ENCODE peak calls at places on chromosomes 11 and 22, in seven cellular contexts. S is adipocyte, C is HFF-Myc, K is astrocyte of the cerebellum, M is fibroblast of the aortic adventitia, G is astrocyte, Q is Caco-2. I is an unnamed sample.

GRCh38 chr11:71433648-71434450 is 14.3 kb downstream of the DHCR7 start:
- DNase-seq in Q (peak), K (no peak), M (peak), G (no peak), C (no peak), S (peak), I (no peak)

GRCh38 chr22:31561970-31562369 is 65.6 kb downstream of the SFI1 start:
- DNase-seq in C (no peak), G (no peak), S (no peak), K (no peak), Q (no peak), M (no peak), I (no peak)

GRCh38 chr11:68311155-68312116 is 955 bp upstream of the LRP5 start:
- DNase-seq in S (no peak), K (no peak), G (no peak), Q (peak), M (no peak), C (no peak), I (no peak)

GRCh38 chr11:12764187-12764914 is 90.1 kb downstream of the TEAD1 start:
- DNase-seq in C (no peak), S (no peak), M (no peak), Q (no peak), G (no peak), K (no peak), I (no peak)

GRCh38 chr22:39185601-39186012 is 33.1 kb upstream of the CBX7 start:
- DNase-seq in K (no peak), M (peak), C (no peak), Q (no peak), S (no peak), G (no peak), I (peak)

GRCh38 chr22:30245985-30246901 is at the start of gene LIF:
- DNase-seq in M (peak), K (no peak), Q (no peak), S (peak), C (no peak), G (peak), I (no peak)

GRCh38 chr22:39634530-39635399 is 64.2 kb downstream of the CACNA1I start:
- DNase-seq in C (peak), G (peak), M (peak), S (peak), Q (no peak), K (peak), I (peak)

GRCh38 chr11:119481021-119481666 is 58.2 kb upstream of the THY1 start:
- DNase-seq in Q (peak), S (peak), K (peak), M (peak), G (peak), C (peak), I (peak)

GRCh38 chr11:86592659-86593451 is 79.6 kb downstream of the ME3 start:
- DNase-seq in K (peak), Q (peak), C (peak), M (peak), S (peak), G (peak), I (no peak)

GRCh38 chr11:73203322-73203721 is 14.8 kb upstream of the P2RY2 start:
- DNase-seq in K (no peak), G (no peak), M (no peak), C (no peak), Q (peak), S (no peak), I (no peak)

GRCh38 chr22:23088199-23088604 is 17.9 kb downstream of the GNAZ start:
- DNase-seq in G (no peak), S (no peak), Q (no peak), C (no peak), K (no peak), M (no peak), I (no peak)

GRCh38 chr11:46541593-46542371 is 52.0 kb downstream of the AMBRA1 start:
- DNase-seq in M (no peak), K (no peak), C (no peak), G (no peak), S (no peak), Q (no peak), I (no peak)

GRCh38 chr11:31369348-31370329 is at the start of the genes DCDC1 and DNAJC24:
- DNase-seq in Q (peak), M (peak), C (peak), G (peak), S (peak), K (peak), I (peak)

GRCh38 chr11:75557649-75558494 is 4.2 kb upstream of the SERPINH1 start:
- DNase-seq in M (peak), G (peak), S (peak), Q (no peak), K (peak), C (peak), I (peak)

GRCh38 chr22:16932577-16932976 is 75.4 kb downstream of the GAB4 start:
- DNase-seq in S (no peak), M (no peak), Q (no peak), C (no peak), G (no peak), K (no peak), I (no peak)

GRCh38 chr22:48118654-48119053 is 1356.2 kb downstream of the TBC1D22A start:
- DNase-seq in M (no peak), S (no peak), K (no peak), G (no peak), Q (no peak), C (no peak), I (no peak)

GRCh38 chr22:49026476-49027121 is 801.1 kb downstream of the BRD1 start:
- DNase-seq in K (no peak), M (no peak), S (no peak), G (no peak), C (no peak), Q (no peak), I (no peak)

GRCh38 chr11:70399681-70400112 is 1.4 kb downstream of the CTTN start:
- DNase-seq in M (peak), G (peak), K (peak), S (peak), Q (peak), C (peak), I (peak)

GRCh38 chr11:18703001-18703763 is 4.6 kb downstream of the TMEM86A start:
- DNase-seq in G (no peak), M (no peak), S (no peak), K (no peak), C (no peak), Q (no peak), I (no peak)

GRCh38 chr11:134045799-134046635 is 22.9 kb upstream of the JAM3 start:
- DNase-seq in Q (no peak), K (no peak), M (no peak), G (no peak), S (no peak), C (no peak), I (no peak)

GRCh38 chr11:113087716-113088115 is 126.5 kb downstream of the NCAM1 start:
- DNase-seq in K (no peak), Q (no peak), S (no peak), G (no peak), C (no peak), M (no peak), I (no peak)

GRCh38 chr11:17564687-17565042 is 17.6 kb downstream of the OTOG start:
- DNase-seq in C (no peak), Q (no peak), S (no peak), K (no peak), G (no peak), M (no peak), I (no peak)

GRCh38 chr11:134276396-134277175 is 407 bp downstream of the GLB1L3 start:
- DNase-seq in M (no peak), S (no peak), Q (no peak), G (no peak), C (no peak), K (no peak), I (no peak)

GRCh38 chr11:60844045-60844869 is 2.3 kb downstream of the CCDC86 start:
- DNase-seq in S (no peak), Q (no peak), M (peak), K (no peak), G (peak), C (no peak), I (no peak)

GRCh38 chr22:29359469-29359868 is 28.9 kb downstream of the AP1B1 start:
- DNase-seq in Q (peak), M (peak), C (no peak), S (peak), K (peak), G (peak), I (no peak)

GRCh38 chr11:46577058-46577457 is 16.8 kb downstream of the AMBRA1 start:
- DNase-seq in C (no peak), K (no peak), M (no peak), G (no peak), Q (no peak), S (no peak), I (no peak)

GRCh38 chr11:35390737-35391682 is 28.3 kb downstream of the SLC1A2 start:
- DNase-seq in C (no peak), S (peak), G (peak), Q (no peak), K (peak), M (peak), I (no peak)

GRCh38 chr22:40256501-40256900 is 78.8 kb downstream of the TNRC6B start:
- DNase-seq in K (no peak), M (no peak), C (no peak), G (no peak), S (no peak), Q (no peak), I (no peak)

GRCh38 chr22:49701380-49702067 is 126.1 kb downstream of the BRD1 start:
- DNase-seq in M (no peak), G (no peak), Q (no peak), K (no peak), S (no peak), C (no peak), I (no peak)

GRCh38 chr11:75576445-75577049 is 14.5 kb downstream of the SERPINH1 start:
- DNase-seq in Q (peak), S (peak), M (peak), G (peak), C (no peak), K (peak), I (no peak)

GRCh38 chr11:119990306-119991021 is 147.4 kb downstream of the TRIM29 start:
- DNase-seq in S (no peak), M (peak), G (no peak), Q (no peak), K (no peak), C (peak), I (no peak)

GRCh38 chr11:66489636-66490035 is 9.4 kb downstream of the DPP3 start:
- DNase-seq in G (no peak), M (no peak), S (no peak), Q (no peak), K (no peak), C (no peak), I (no peak)
- H3K4me3 ChIP-seq in G (no peak), M (no peak), S (no peak), Q (no peak), K (no peak), C (no peak), I (no peak)

DNA sequence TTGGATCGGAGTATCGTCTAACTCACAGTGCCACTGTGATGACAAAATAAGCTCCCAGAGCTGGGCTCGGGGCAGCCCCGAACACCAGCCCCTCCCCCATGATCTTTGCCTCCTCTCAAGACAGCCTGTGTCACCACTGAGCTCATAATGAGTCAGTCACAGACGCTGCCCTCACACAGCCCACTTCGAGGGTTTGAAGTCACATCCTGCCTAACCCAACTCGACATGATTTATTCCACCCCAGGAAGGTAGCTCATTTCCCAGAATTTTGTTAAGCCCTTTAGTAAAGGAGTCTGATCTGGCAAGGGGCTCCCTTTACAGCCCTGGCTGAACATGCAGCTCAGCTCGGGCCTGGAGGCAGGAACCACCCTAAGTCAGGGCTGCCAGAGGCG is 22.8 kb downstream of the MYH9 start:
- DNase-seq in G (peak), S (peak), M (peak), Q (no peak), C (peak), K (peak), I (peak)
- H3K4me3 ChIP-seq in G (no peak), S (no peak), M (no peak), Q (no peak), C (no peak), K (no peak), I (no peak)

DNA sequence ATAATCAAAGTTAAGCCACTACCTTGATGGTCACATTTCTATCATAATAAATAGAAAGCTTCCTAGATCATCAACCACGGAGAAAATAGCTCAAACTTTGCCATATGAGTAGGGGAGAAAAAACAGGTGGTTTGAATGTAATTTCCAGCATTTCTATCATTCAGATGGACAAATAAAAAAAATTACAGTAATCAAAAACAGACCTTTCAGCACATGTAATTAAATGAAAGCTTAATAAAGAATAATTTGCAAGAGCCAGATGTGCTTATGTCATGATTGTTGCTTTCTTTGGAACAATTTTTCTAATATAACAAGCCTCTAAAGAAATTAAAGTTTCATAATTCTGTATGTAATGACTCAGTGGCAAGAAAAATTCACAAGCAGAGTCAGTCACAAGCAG is 297.0 kb downstream of the SOX6 start:
- DNase-seq in S (no peak), K (no peak), G (no peak), M (no peak), Q (no peak), C (no peak), I (peak)
- H3K4me3 ChIP-seq in S (no peak), K (no peak), G (no peak), M (no peak), Q (no peak), C (no peak), I (no peak)

DNA sequence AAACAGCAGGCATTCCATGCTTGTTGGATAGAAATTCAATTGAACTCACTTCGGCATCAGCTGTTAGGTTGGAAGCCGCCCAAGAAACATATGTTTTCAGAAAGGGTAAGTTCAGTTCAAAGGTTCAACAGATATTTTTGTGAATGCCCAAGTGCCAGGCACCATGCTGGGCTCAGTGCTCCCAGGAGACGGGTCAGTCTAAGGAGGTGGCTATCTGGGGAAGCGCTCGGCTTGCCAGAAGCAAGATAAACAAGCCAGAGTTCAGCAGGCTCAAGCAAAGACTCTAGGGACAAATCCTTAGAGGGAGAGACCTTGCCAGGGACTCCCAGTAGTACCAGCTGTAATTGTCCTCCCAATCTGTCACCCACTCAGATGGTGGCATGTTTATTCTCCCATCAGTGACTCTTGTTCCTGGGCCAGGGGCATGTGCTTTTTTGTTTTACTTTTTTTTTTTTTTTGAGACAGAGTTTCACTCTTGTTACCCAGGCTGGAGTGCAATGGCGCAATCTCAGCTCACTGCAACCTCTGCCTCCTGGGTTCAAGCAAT is 64.5 kb upstream of the LARGE1 start:
- DNase-seq in K (no peak), Q (no peak), G (no peak), S (no peak), C (no peak), M (no peak), I (no peak)
- H3K4me3 ChIP-seq in K (no peak), Q (no peak), G (no peak), S (no peak), C (no peak), M (no peak), I (no peak)

GRCh38 chr11:128890216-128890542 is 977 bp upstream of the KCNJ5 start:
- DNase-seq in S (no peak), C (no peak), K (no peak), Q (no peak), G (no peak), M (no peak), I (no peak)

GRCh38 chr11:128892866-128893565 is 1.9 kb downstream of the KCNJ5 start:
- DNase-seq in M (no peak), Q (no peak), C (no peak), S (no peak), G (no peak), K (no peak), I (no peak)

GRCh38 chr11:128890543-128891409 is at the start of gene KCNJ5:
- DNase-seq in Q (no peak), S (peak), M (peak), C (no peak), K (no peak), G (no peak), I (no peak)

GRCh38 chr11:128891410-128891861 is 280 bp downstream of the KCNJ5 start:
- DNase-seq in M (no peak), G (no peak), Q (no peak), K (no peak), C (no peak), S (no peak), I (no peak)

DNA sequence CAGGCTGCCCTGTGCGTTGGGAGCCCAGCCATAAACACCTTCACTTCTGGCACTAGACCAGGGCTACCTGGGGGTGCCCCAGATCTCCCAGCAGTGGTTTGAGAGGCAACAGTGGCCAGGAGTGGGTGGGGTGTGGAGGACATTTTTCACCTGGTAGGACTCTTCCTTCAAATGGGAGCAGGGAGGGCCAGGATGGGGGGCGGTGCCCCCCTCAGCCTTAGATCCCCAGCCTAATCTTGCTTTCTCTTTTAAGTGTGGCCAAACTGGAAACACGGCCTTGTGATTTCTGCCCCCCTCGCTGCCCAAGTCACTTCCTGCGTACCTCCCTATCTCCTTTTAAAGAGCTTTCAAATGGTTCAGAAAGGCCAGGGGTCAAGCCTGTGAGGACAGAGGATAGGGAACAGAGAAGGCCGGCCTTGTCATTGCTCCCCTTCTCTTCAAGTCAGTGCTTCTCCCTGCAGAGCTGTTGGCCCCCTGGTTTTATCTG is 799 bp downstream of the KCNJ5 start:
- DNase-seq in C (no peak), Q (no peak), M (no peak), G (no peak), S (no peak), K (no peak), I (no peak)
- H3K4me3 ChIP-seq in C (no peak), Q (no peak), M (no peak), G (no peak), S (no peak), K (no peak), I (no peak)

GRCh38 chr11:125445731-125446130 is 50.3 kb downstream of the FEZ1 start:
- DNase-seq in K (no peak), G (no peak), C (no peak), S (no peak), Q (peak), M (no peak), I (no peak)

GRCh38 chr11:125448136-125448535 is 47.9 kb downstream of the FEZ1 start:
- DNase-seq in C (no peak), K (peak), G (peak), S (peak), M (peak), Q (no peak), I (no peak)

GRCh38 chr11:125449586-125449985 is 46.5 kb downstream of the FEZ1 start:
- DNase-seq in M (no peak), Q (no peak), G (no peak), C (no peak), S (no peak), K (no peak), I (no peak)

GRCh38 chr11:125443767-125444311 is 52.2 kb downstream of the FEZ1 start:
- DNase-seq in S (no peak), Q (peak), K (no peak), G (no peak), C (no peak), M (no peak), I (no peak)

GRCh38 chr11:125446279-125446678 is 49.8 kb downstream of the FEZ1 start:
- DNase-seq in K (no peak), C (no peak), M (no peak), Q (peak), G (no peak), S (no peak), I (no peak)
- H3K4me3 ChIP-seq in K (no peak), C (no peak), M (no peak), Q (no peak), G (no peak), S (no peak), I (no peak)

DNA sequence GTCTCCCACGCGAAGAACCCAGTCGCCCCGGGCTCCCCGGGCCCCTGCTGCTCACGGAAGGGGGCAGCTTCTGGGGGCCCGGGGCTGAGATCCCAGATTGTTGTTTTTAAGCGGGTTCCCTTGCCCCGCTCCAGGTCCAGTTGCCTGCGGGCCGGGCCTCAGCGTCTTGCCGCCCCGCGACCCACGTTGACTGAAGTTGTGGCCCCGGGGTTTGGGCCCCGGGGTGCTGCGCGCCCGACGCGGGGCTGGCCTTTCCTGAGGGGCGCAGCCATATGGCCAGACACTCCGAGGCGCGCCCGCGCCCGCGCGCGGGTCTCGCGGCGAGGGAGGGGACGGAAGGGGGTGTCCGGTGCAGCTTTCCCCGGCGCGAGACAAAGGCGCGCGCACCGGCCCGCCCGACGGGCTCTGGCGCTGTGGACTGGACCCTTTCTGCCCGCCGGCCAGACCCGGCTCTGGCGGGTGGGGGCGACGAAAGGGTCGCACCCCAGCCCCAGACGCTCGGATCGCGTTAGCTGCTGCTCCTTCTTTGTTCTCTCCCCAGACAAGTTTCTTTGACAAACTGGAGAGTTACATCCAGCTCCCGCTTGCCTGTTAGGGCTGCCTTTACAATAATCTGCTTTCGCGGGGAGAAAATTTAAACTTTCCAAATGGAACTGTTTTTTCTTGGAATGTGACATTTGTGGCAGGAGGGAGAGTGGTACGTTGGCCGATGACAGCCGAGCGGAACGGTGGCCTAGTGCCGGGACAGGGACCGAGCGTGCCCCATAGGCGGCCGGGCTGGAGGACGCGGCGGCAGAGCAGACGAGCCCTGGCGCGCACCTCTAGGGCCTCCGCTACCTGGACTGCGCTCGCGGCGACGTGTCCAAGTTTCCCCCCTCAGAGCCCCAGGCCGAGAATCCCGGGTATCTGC is 701 bp downstream of the AMOTL1 start:
- DNase-seq in S (peak), C (no peak), K (no peak), Q (no peak), M (no peak), G (peak), I (no peak)
- H3K4me3 ChIP-seq in S (peak), C (peak), K (peak), Q (peak), M (peak), G (peak), I (peak)

I was measured in BJ.